ENCODE peak calls at places on chromosomes 11 and 22, in seven cellular contexts. R is uterus, Z is A549, A is heart left ventricle, J is body of pancreas, U is K562, C is thyroid gland. F is an unnamed sample.

GRCh38 chr22:38402204-38402603 is 52.8 kb downstream of the KCNJ4 start:
- DNase-seq in R (no peak), Z (no peak), A (no peak), J (no peak), U (no peak), C (no peak), F (no peak)

GRCh38 chr22:38310518-38311330 is 6.5 kb downstream of the CSNK1E start:
- DNase-seq in R (peak; percentile 39), Z (no peak), A (peak; percentile 59), J (no peak), U (no peak), C (no peak), F (no peak)

GRCh38 chr22:47055073-47055355 is 292.6 kb downstream of the TBC1D22A start:
- DNase-seq in R (no peak), Z (no peak), A (no peak), J (no peak), U (no peak), C (no peak), F (no peak)

GRCh38 chr11:70065318-70066135 is 12.6 kb upstream of the ANO1 start:
- DNase-seq in R (no peak), Z (no peak), A (no peak), J (no peak), U (no peak), C (no peak), F (no peak)

GRCh38 chr11:65435330-65435931 is 12.8 kb downstream of the NEAT1 start:
- DNase-seq in R (no peak), Z (no peak), A (no peak), J (peak; percentile 23), U (no peak), C (no peak), F (no peak)

GRCh38 chr22:32596471-32596870 is 121.9 kb downstream of the FBXO7 start:
- DNase-seq in R (no peak), Z (no peak), A (no peak), J (no peak), U (no peak), C (no peak), F (no peak)

GRCh38 chr11:6566704-6567370 is 36.6 kb downstream of the RRP8 start:
- DNase-seq in R (no peak), Z (no peak), A (peak; percentile 53), J (no peak), U (no peak), C (peak; percentile 90), F (peak; percentile 81)

GRCh38 chr11:119478711-119479285 is 55.8 kb upstream of the THY1 start:
- DNase-seq in R (no peak), Z (no peak), A (no peak), J (peak; percentile 7), U (no peak), C (no peak), F (no peak)

GRCh38 chr11:114129699-114130659 is 70.5 kb downstream of the ZBTB16 start:
- DNase-seq in R (no peak), Z (no peak), A (no peak), J (no peak), U (no peak), C (no peak), F (no peak)

GRCh38 chr22:49966716-49967332 is 6.3 kb downstream of the PIM3 start:
- DNase-seq in R (peak; percentile 57), Z (no peak), A (peak; percentile 56), J (peak; percentile 54), U (peak; percentile 57), C (peak; percentile 42), F (peak; percentile 76)

GRCh38 chr11:28838741-28839140 is 730.6 kb downstream of the METTL15 start:
- DNase-seq in R (no peak), Z (no peak), A (no peak), J (no peak), U (no peak), C (no peak), F (no peak)

GRCh38 chr11:28836285-28837081 is 728.3 kb downstream of the METTL15 start:
- DNase-seq in R (no peak), Z (peak; percentile 78), A (no peak), J (no peak), U (no peak), C (no peak), F (no peak)

GRCh38 chr11:28835317-28835716 is 727.1 kb downstream of the METTL15 start:
- DNase-seq in R (no peak), Z (no peak), A (no peak), J (no peak), U (no peak), C (no peak), F (no peak)

GRCh38 chr11:28835790-28836189 is 727.6 kb downstream of the METTL15 start:
- DNase-seq in R (no peak), Z (no peak), A (no peak), J (no peak), U (no peak), C (no peak), F (no peak)

GRCh38 chr11:28837599-28837998 is 729.4 kb downstream of the METTL15 start:
- DNase-seq in R (no peak), Z (no peak), A (no peak), J (no peak), U (no peak), C (no peak), F (no peak)
- H3K27ac ChIP-seq in R (no peak overlapping the region), Z (peak overlapping the region; percentile 99), A (no peak overlapping the region), J (no peak overlapping the region), U (no peak overlapping the region), C (no peak overlapping the region), F (no peak overlapping the region)

DNA sequence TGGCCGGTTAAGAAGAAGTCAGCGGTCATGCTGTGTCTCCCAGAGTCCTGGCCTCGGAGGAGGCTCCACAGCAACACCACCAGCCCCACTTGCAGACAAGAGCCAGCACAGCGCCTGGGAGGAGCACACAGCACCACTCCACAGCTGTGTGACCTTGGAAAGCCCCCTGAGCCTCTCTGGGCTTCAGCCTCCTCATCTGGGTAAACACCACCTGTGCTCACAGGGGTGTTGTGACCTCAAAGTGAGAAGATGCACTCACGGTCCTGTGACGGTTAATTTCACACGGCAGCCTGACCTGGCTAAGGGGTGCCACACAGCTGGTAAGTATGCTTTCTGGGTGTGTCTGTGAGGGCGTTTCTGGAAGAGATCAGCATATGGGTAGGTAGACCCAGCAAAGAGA is 54.7 kb downstream of the PHF21B start:
- DNase-seq in R (no peak), Z (no peak), A (no peak), J (no peak), U (no peak), C (no peak), F (no peak)
- H3K4me1 ChIP-seq in R (no peaks in the 10 kb centered on the region), Z (no peaks in the 10 kb centered on the region), A (no peaks in the 10 kb centered on the region), J (no peaks in the 10 kb centered on the region), U (no peaks in the 10 kb centered on the region), C (no peaks in the 10 kb centered on the region), F (no peaks in the 10 kb centered on the region)

GRCh38 chr11:9748361-9748970 is 84.6 kb downstream of the SWAP70 start:
- DNase-seq in R (no peak), Z (peak; percentile 89), A (peak; percentile 57), J (peak; percentile 57), U (peak; percentile 79), C (peak; percentile 70), F (no peak)
- TF ChIP-seq POLR2A in R (no peak), Z (no peak), A (no peak), J (no peak), U (no peak), C (no peak), F (no peak)

DNA sequence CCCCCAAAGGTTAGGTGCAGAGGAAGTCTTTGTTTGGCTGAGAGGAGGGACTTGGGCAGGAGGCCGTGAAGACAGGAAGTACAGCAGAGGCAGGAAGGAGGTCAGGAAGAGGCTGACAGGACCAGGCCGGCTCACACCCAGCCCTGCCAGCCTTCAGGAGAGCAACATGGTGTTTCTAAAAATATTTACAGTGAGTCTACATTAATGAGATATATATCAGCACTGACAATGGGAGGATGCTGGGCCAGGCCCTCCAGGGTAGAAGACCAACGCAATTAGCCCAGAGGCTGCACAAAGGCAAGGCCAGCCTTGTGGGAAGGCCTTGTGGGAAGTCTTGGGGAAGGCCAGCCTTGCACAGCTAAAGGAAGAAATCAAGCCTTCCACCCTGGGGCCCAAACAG is 7.9 kb upstream of the APLNR start:
- DNase-seq in R (no peak), Z (no peak), A (peak; percentile 35), J (no peak), U (no peak), C (no peak), F (no peak)
- H3K27ac ChIP-seq in R (no peak overlapping the region), Z (no peak overlapping the region), A (peak overlapping the region; percentile 60), J (no peak overlapping the region), U (no peak overlapping the region), C (no peak overlapping the region), F (no peak overlapping the region)

DNA sequence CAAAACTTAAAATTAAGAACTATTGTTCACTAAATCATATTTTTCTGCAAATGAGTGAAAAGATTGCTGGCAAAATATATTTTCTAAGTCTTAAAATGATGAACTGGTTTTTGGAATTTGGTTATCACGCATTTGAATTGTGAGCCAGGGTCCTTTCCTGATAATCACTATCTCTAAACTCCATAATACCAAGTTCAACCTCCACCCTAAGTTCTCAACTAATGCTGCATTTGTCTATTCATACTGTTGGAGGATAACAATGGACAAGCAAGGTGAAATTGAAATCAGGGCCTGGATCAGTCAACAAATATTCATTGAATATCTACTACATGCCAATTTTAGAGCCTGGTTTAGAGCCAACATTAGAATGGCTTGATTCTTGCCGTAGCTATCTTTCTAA is 4.7 kb upstream of the PCF11 start:
- DNase-seq in R (no peak), Z (no peak), A (no peak), J (no peak), U (peak; percentile 46), C (no peak), F (no peak)
- H3K4me1 ChIP-seq in R (no peaks in the 10 kb centered on the region), Z (peaks cover 16% of the 10 kb centered on the region), A (peaks cover 5% of the 10 kb centered on the region), J (peaks cover 5% of the 10 kb centered on the region), U (peaks cover 33% of the 10 kb centered on the region), C (peaks cover 5% of the 10 kb centered on the region), F (peaks cover 3% of the 10 kb centered on the region)

DNA sequence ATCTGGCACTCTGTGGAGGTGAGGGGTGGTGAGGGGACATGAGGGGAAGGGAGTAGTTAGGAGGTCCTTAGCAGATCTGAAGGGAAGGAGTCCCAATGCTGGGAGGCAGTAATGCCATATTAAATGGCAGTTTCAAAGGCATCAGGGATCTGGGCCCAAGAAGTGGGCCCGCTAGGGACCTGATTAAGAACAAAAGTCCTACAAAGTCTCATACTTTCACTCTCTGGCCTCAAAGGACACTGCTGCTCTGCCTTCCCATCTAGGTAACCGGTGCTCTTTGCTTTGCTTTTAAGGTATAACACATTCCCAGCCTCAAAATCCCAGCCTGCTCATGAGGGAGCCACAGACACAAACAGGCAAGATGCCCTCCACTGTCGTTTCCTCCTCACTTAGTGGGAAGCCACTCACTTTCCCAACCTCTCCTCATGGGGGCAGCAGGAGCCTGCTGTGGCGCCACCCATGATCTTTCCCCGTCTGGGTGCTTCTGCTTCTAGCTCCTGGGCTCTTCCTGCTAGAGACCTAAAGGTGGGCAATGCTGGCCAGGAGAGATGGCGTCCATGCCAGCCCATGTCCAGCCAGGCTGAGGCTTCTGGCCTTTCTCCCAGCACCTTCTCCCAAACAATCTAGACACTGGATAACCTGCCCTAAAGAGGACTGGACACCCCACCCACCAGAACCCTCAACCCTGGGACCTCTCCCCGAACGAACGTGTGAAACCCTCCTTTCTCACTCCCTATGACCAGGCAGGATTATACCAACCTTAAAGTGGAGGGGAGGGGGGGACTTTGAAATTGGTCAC is 68.3 kb downstream of the PLEKHA7 start:
- DNase-seq in R (no peak), Z (peak; percentile 74), A (peak; percentile 63), J (peak; percentile 77), U (peak; percentile 70), C (peak; percentile 77), F (peak; percentile 25)
- TF ChIP-seq POLR2A in R (no peak), Z (no peak), A (no peak), J (no peak), U (no peak), C (no peak), F (no peak)

GRCh38 chr11:134266841-134267251 is 9.3 kb upstream of the GLB1L3 start:
- DNase-seq in R (no peak), Z (no peak), A (no peak), J (no peak), U (no peak), C (no peak), F (no peak)
- H3K27ac ChIP-seq in R (no peak overlapping the region), Z (no peak overlapping the region), A (no peak overlapping the region), J (no peak overlapping the region), U (no peak overlapping the region), C (no peak overlapping the region), F (no peak overlapping the region)

GRCh38 chr11:31863170-31863929 is 52.2 kb upstream of the PAX6 start:
- DNase-seq in R (no peak), Z (no peak), A (no peak), J (no peak), U (no peak), C (no peak), F (no peak)
- H3K4me1 ChIP-seq in R (no peaks in the 10 kb centered on the region), Z (no peaks in the 10 kb centered on the region), A (no peaks in the 10 kb centered on the region), J (no peaks in the 10 kb centered on the region), U (no peaks in the 10 kb centered on the region), C (no peaks in the 10 kb centered on the region), F (no peaks in the 10 kb centered on the region)